ENCODE peak calls at places on chromosomes 11 and 22, in ten cellular contexts. M, F, B, L, T, H, S, X, J and W are unnamed samples.

GRCh38 chr11:122976734-122977454 is 4.7 kb downstream of the BSX start:
- DNase-seq in B (no peak), F (no peak), J (no peak), X (peak; percentile 55), H (no peak), T (no peak), M (no peak), S (peak; percentile 77), L (no peak), W (peak; percentile 10)

GRCh38 chr22:19892249-19892879 is 37.7 kb upstream of the GNB1L start:
- DNase-seq in S (no peak), F (no peak), L (peak; percentile 54), J (peak; percentile 58), T (peak; percentile 63), B (peak; percentile 58), H (no peak), X (no peak), M (no peak), W (no peak)

GRCh38 chr11:86460461-86461404 is 86.0 kb downstream of the CCDC81 start:
- DNase-seq in L (no peak), F (no peak), H (no peak), M (peak; percentile 7), T (no peak), S (no peak), J (no peak), B (peak; percentile 56), X (no peak), W (no peak)

GRCh38 chr11:65620666-65621065 is 5.1 kb downstream of the PCNX3 start:
- DNase-seq in S (no peak), B (no peak), F (no peak), J (no peak), L (no peak), M (no peak), T (no peak), H (no peak), X (no peak), W (no peak)

GRCh38 chr11:69915151-69915500 is 95.9 kb upstream of the FGF3 start:
- DNase-seq in S (no peak), B (peak; percentile 39), J (no peak), L (no peak), H (no peak), T (no peak), F (no peak), M (peak; percentile 93), X (no peak), W (no peak)

GRCh38 chr11:130439160-130439519 is 9.3 kb upstream of the ADAMTS15 start:
- DNase-seq in H (peak; percentile 25), T (no peak), L (no peak), F (no peak), S (no peak), M (no peak), J (no peak), X (no peak), B (no peak), W (no peak)

GRCh38 chr11:122984186-122985011 is 2.8 kb upstream of the BSX start:
- DNase-seq in L (no peak), F (no peak), S (no peak), J (no peak), X (no peak), B (no peak), M (no peak), T (no peak), H (no peak), W (peak; percentile 74)

GRCh38 chr11:110435780-110436717 is 6.3 kb downstream of the FDX1 start:
- DNase-seq in X (no peak), T (no peak), J (no peak), H (no peak), F (no peak), S (no peak), L (no peak), B (peak; percentile 80), M (no peak), W (peak; percentile 37)

GRCh38 chr11:69902337-69902736 is 83.1 kb upstream of the FGF3 start:
- DNase-seq in F (no peak), X (no peak), T (no peak), J (no peak), S (no peak), L (no peak), H (no peak), M (no peak), B (no peak), W (no peak)

GRCh38 chr22:29016067-29016938 is 45.3 kb downstream of the C22orf31 start:
- DNase-seq in B (no peak), M (no peak), T (no peak), S (no peak), X (no peak), J (no peak), H (no peak), F (no peak), L (no peak), W (no peak)

GRCh38 chr11:78821371-78822306 is 247.0 kb upstream of the NARS2 start:
- DNase-seq in J (no peak), H (no peak), M (peak; percentile 95), T (no peak), X (no peak), S (no peak), L (no peak), B (no peak), F (no peak), W (peak; percentile 54)